ENCODE peak calls at places on chromosome 14, in eight cellular contexts. Q is HepG2, T is HFFc6, F is heart left ventricle, H is endodermal cell, I is OCI-LY7, L is astrocyte of the cerebellum, A is astrocyte of the spinal cord. W is an unnamed sample.

GRCh38 chr14:67883717-67884116 is 64.1 kb downstream of the RAD51B start:
- DNase-seq in Q (no peak), T (peak), F (no peak), H (no peak), I (peak), L (no peak), A (peak), W (no peak)

GRCh38 chr14:51860836-51861583 is 598 bp downstream of the GNG2 start:
- DNase-seq in Q (no peak), T (peak), F (no peak), H (no peak), I (peak), L (no peak), A (no peak), W (no peak)

GRCh38 chr14:70536830-70537229 is 2.0 kb upstream of the ADAM20 start:
- DNase-seq in Q (no peak), T (no peak), F (no peak), H (no peak), I (no peak), L (no peak), A (no peak), W (no peak)

GRCh38 chr14:94769413-94770250 is at the start of gene GSC:
- DNase-seq in Q (no peak), T (no peak), F (no peak), H (no peak), I (no peak), L (peak), A (peak), W (no peak)

GRCh38 chr14:95335071-95335470 is 15.4 kb upstream of the CLMN start:
- DNase-seq in Q (no peak), T (no peak), F (no peak), H (no peak), I (no peak), L (no peak), A (no peak), W (no peak)

GRCh38 chr14:101202627-101203404 is 299.3 kb upstream of the RTL1 start:
- DNase-seq in Q (no peak), T (no peak), F (no peak), H (peak), I (no peak), L (no peak), A (no peak), W (peak)

GRCh38 chr14:72726444-72726843 is 167.5 kb downstream of the DPF3 start:
- DNase-seq in Q (no peak), T (no peak), F (no peak), H (no peak), I (no peak), L (no peak), A (no peak), W (no peak)

GRCh38 chr14:21241218-21241819 is 27.9 kb downstream of the HNRNPC start:
- DNase-seq in Q (no peak), T (peak), F (no peak), H (no peak), I (peak), L (peak), A (peak), W (no peak)

GRCh38 chr14:30553311-30553989 is 5.5 kb upstream of the G2E3 start:
- DNase-seq in Q (no peak), T (peak), F (no peak), H (no peak), I (no peak), L (peak), A (peak), W (no peak)

GRCh38 chr14:97177016-97177415 is 379.8 kb downstream of the VRK1 start:
- DNase-seq in Q (peak), T (no peak), F (no peak), H (peak), I (peak), L (no peak), A (no peak), W (no peak)
- TF ChIP-seq CTCF in Q (peak), T (peak), F (no peak), H (peak), I (peak), L (peak), A (peak), W (no peak)

GRCh38 chr14:99476864-99477263 is 3.8 kb downstream of the SETD3 start:
- DNase-seq in Q (no peak), T (peak), F (no peak), H (no peak), I (no peak), L (no peak), A (no peak), W (no peak)

GRCh38 chr14:99475660-99476059 is 5.0 kb downstream of the SETD3 start:
- DNase-seq in Q (no peak), T (no peak), F (no peak), H (no peak), I (no peak), L (no peak), A (no peak), W (no peak)

GRCh38 chr14:99478133-99478532 is 2.5 kb downstream of the SETD3 start:
- DNase-seq in Q (no peak), T (no peak), F (no peak), H (no peak), I (no peak), L (no peak), A (no peak), W (no peak)

GRCh38 chr14:99472937-99473336 is 7.7 kb downstream of the SETD3 start:
- DNase-seq in Q (no peak), T (no peak), F (no peak), H (no peak), I (no peak), L (no peak), A (no peak), W (no peak)

DNA sequence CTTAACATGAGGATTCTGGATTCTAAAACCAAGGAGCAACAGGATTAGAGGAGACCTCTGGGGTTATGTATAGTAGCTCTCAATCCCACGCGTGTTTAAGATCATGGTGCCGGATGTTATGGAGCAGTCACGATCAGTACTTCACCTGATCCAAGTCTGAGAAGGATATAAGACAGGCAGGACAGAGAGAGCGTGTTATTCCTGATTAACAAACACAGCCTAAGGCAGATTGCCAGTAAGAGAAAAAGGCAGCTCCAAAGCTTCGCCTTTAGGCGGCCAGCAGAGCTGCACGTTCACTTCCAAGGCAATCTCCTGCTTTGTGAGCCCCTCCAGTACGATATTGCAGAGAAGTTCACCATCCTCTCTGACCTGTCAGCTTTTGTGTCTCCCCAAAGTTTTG is 5.5 kb downstream of the SETD3 start:
- DNase-seq in Q (no peak), T (no peak), F (no peak), H (peak), I (no peak), L (peak), A (peak), W (no peak)
- TF ChIP-seq CTCF in Q (no peak), T (no peak), F (no peak), H (peak), I (no peak), L (peak), A (peak), W (no peak)

DNA sequence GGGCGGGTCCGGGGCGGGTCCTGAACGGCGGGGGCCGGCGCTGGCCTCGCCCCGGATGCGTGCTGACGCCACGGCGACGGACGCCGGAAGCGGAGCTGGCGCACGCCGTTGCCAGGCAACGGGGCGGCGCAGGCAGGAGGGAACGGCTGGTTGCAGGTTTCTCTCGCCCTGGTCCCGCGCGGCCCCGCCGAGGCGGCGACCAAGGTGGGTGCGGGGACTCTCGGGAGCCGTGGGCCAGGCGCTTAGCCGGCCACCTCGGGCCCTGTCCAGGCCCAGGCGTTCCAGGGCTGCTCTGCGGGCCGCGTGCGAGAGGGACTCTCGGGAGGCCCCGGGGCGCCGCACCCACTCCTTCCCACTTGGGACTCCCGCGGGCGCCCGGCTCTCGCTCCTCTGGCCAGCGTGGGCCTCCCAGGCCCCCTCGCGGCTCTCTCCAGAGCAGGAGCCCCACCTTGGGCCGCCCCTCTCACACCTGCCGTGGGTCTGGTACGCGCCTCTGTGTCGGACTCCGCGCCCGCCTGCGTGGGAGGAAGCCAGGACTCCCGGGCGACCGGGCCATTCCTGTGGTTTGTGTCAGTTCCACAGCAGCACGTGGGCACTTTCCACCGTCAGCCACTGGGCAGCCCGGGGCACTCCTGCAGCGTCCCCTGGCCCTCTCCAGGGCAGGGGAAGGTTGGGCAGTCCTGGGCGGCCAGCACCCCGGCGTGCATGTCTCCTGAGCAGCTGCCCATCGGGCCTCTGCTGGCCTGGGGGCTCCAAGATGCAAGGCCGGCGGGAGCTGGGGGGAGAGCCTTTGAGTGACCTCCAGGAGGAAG is at the start of gene CLBA1:
- DNase-seq in Q (peak), T (peak), F (peak), H (peak), I (peak), L (peak), A (peak), W (peak)
- TF ChIP-seq CTCF in Q (no peak), T (no peak), F (no peak), H (no peak), I (no peak), L (no peak), A (no peak), W (no peak)

DNA sequence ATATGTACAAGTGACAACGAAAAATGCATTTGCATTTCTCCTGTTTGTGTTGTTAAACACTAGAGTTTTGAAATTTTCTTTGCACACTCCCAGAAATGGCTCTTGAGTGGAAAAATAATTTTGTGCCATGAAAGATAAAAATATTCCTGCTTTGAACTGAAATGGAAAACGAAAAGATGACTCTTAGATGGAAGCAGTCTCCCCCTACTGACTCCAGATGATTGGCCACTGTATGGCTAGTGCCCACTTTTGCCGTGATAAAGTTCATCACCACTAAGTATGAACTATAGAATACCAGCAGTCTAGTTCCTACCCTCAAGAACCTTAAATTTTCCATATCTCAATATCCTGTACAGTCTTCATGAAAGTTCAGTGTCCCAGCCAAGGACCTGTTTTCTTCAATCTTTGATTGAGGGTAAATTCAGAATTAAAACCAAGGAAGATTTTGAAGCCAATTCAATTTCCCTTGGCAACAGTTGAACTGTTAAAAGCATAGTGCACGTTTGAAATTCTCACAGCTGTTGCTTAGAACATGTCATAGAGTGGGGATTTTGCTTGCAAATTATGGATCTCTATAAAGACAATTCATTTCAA is 1.6 kb upstream of the PPP2R5E start:
- DNase-seq in Q (no peak), T (peak), F (no peak), H (no peak), I (peak), L (peak), A (peak), W (no peak)
- TF ChIP-seq CTCF in Q (peak), T (peak), F (peak), H (peak), I (peak), L (peak), A (peak), W (no peak)

GRCh38 chr14:64654931-64655330 is 49.3 kb upstream of the PLEKHG3 start:
- DNase-seq in Q (no peak), T (no peak), F (no peak), H (no peak), I (no peak), L (no peak), A (peak), W (no peak)
- TF ChIP-seq CTCF in Q (no peak), T (no peak), F (no peak), H (no peak), I (no peak), L (no peak), A (no peak), W (no peak)

DNA sequence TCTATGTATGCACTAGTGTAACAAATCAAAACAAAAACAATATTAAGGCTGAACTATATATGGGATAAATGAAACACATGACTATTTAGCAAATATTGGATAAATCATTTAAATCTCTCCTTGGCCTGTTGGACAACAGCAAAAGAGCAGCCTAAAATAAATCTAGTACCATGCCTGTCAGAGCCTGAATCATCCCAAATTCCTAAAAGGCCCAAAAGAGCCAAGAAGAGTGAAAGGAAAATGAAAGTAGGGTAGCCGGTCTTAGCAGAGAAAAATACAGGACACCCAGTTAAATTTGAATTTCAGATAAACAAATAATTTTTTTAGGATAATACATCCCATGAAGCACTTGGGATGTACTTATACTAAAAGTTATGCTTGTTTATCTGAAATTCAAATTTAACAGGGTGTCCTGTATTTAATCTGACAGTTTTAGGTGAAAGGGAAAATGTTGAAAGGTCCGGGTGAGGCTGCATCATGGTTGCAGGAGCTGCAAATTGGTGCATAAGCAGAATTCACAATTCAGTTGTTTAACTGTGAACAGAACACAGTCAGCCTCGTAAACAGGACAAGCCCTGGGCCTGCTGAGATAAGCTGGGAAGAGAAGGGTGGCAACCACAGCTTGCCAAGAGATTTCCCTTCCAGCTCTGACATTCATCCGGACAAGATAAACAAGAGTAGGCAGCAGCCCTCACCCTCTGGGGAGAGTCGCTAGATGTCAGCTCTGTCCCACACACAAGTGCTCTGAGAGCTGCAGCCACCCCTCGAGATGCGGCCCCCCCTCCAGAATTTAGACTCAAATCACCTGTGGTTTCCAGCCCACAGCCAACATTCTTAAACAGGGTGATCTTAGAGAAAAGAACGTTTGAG is 30.3 kb downstream of the DMAC2L start:
- DNase-seq in Q (peak), T (peak), F (peak), H (peak), I (no peak), L (peak), A (peak), W (no peak)
- TF ChIP-seq CTCF in Q (peak), T (peak), F (peak), H (peak), I (no peak), L (peak), A (peak), W (peak)

GRCh38 chr14:92613008-92613658 is 99.6 kb downstream of the RIN3 start:
- DNase-seq in Q (peak), T (no peak), F (peak), H (peak), I (peak), L (no peak), A (no peak), W (peak)
- TF ChIP-seq CTCF in Q (peak), T (peak), F (peak), H (peak), I (peak), L (peak), A (peak), W (peak)

DNA sequence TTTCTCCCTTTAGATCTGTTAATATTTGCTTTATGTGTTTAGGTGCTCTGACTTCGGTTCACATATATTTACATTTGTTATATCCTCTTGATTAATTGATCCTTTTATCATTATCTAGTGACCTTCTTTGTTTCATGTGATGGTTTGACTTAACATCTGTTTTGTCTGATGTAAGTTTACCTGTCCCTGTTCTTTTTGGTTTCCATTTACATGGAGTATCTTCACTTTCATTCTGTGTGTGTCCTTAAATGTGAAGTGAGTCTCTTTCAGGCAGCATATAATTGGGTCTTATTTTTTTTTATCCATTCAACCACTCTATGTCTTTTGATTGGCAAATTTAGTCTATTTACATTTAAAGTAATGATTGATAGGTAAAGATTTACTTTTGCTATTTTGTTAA is 24.2 kb downstream of the TRMT5 start:
- DNase-seq in Q (no peak), T (no peak), F (no peak), H (no peak), I (no peak), L (no peak), A (no peak), W (no peak)
- TF ChIP-seq CTCF in Q (no peak), T (no peak), F (no peak), H (no peak), I (no peak), L (no peak), A (no peak), W (no peak)

GRCh38 chr14:37565550-37565949 is 29.5 kb downstream of the FOXA1 start:
- DNase-seq in Q (peak), T (no peak), F (no peak), H (no peak), I (no peak), L (no peak), A (no peak), W (no peak)
- TF ChIP-seq CTCF in Q (peak), T (peak), F (no peak), H (peak), I (peak), L (peak), A (peak), W (no peak)

GRCh38 chr14:97185186-97185585 is 388.0 kb downstream of the VRK1 start:
- DNase-seq in Q (no peak), T (no peak), F (no peak), H (peak), I (peak), L (no peak), A (peak), W (no peak)
- TF ChIP-seq CTCF in Q (peak), T (peak), F (no peak), H (peak), I (peak), L (peak), A (peak), W (no peak)

W was measured in natural killer cell.